ENCODE peak calls at places on chromosomes 13 and 19, in eight cellular contexts. U is tibial nerve, G is SK-N-SH, N is suprapubic skin, H is ovary, X is stomach, C is sigmoid colon, W is A549. I is an unnamed sample.

GRCh38 chr13:31930901-31931522 is 100.6 kb upstream of the FRY start:
- DNase-seq in U (no peak), G (no peak), N (no peak), H (no peak), X (no peak), C (no peak), W (no peak), I (no peak)

GRCh38 chr19:32407004-32407992 is 1.7 kb downstream of the DPY19L3 start:
- DNase-seq in U (no peak), G (peak), N (no peak), H (peak), X (peak), C (peak), W (no peak), I (peak)

GRCh38 chr13:40394304-40394983 is 272.0 kb downstream of the FOXO1 start:
- DNase-seq in U (no peak), G (no peak), N (no peak), H (no peak), X (no peak), C (no peak), W (no peak), I (no peak)

GRCh38 chr19:38735257-38735686 is 9.0 kb downstream of the CAPN12 start:
- DNase-seq in U (no peak), G (peak), N (no peak), H (no peak), X (peak), C (peak), W (peak), I (peak)

GRCh38 chr13:26888632-26889031 is 128.0 kb upstream of the GPR12 start:
- DNase-seq in U (no peak), G (no peak), N (no peak), H (no peak), X (no peak), C (no peak), W (no peak), I (no peak)

GRCh38 chr19:57583521-57584416 is at the start of gene ZIK1:
- DNase-seq in U (peak), G (peak), N (peak), H (peak), X (peak), C (peak), W (no peak), I (peak)

GRCh38 chr13:46006688-46007452 is 45.7 kb downstream of the ZC3H13 start:
- DNase-seq in U (no peak), G (no peak), N (no peak), H (no peak), X (no peak), C (no peak), W (no peak), I (no peak)

GRCh38 chr19:36051236-36051635 is 2.8 kb downstream of the THAP8 start:
- DNase-seq in U (no peak), G (no peak), N (no peak), H (no peak), X (no peak), C (no peak), W (no peak), I (no peak)

GRCh38 chr19:7400815-7401214 is 52.1 kb downstream of the ARHGEF18 start:
- DNase-seq in U (no peak), G (no peak), N (no peak), H (no peak), X (no peak), C (no peak), W (no peak), I (no peak)

GRCh38 chr19:39408392-39409206 is 2.0 kb downstream of the ZFP36 start:
- DNase-seq in U (peak), G (no peak), N (no peak), H (peak), X (no peak), C (peak), W (no peak), I (peak)

GRCh38 chr19:32676895-32677359 is 1.3 kb downstream of the RGS9BP start:
- DNase-seq in U (no peak), G (no peak), N (no peak), H (no peak), X (no peak), C (no peak), W (no peak), I (no peak)

GRCh38 chr13:20370815-20371421 is 138.8 kb upstream of the GJB6 start:
- DNase-seq in U (no peak), G (no peak), N (peak), H (no peak), X (no peak), C (no peak), W (no peak), I (no peak)

GRCh38 chr19:9847087-9847671 is 12.1 kb downstream of the PIN1 start:
- DNase-seq in U (no peak), G (peak), N (no peak), H (peak), X (peak), C (peak), W (peak), I (peak)

GRCh38 chr13:113065406-113066141 is 40.0 kb upstream of the F7 start:
- DNase-seq in U (no peak), G (no peak), N (no peak), H (no peak), X (no peak), C (no peak), W (no peak), I (no peak)

GRCh38 chr13:39263033-39263432 is 224.8 kb downstream of the NHLRC3 start:
- DNase-seq in U (peak), G (peak), N (no peak), H (no peak), X (peak), C (no peak), W (peak), I (peak)

GRCh38 chr13:75469087-75469486 is 12.9 kb downstream of the TBC1D4 start:
- DNase-seq in U (no peak), G (no peak), N (no peak), H (no peak), X (no peak), C (no peak), W (no peak), I (no peak)

GRCh38 chr13:35693142-35693784 is 216.8 kb upstream of the MAB21L1 start:
- DNase-seq in U (no peak), G (no peak), N (no peak), H (no peak), X (no peak), C (peak), W (no peak), I (no peak)

GRCh38 chr13:110442946-110443632 is 118.4 kb downstream of the RAB20 start:
- DNase-seq in U (no peak), G (no peak), N (no peak), H (no peak), X (no peak), C (no peak), W (no peak), I (no peak)

GRCh38 chr13:33615436-33615835 is 202.5 kb upstream of the RFC3 start:
- DNase-seq in U (no peak), G (peak), N (no peak), H (no peak), X (no peak), C (no peak), W (no peak), I (no peak)

GRCh38 chr19:11191934-11192333 is 5.4 kb downstream of the KANK2 start:
- DNase-seq in U (no peak), G (no peak), N (no peak), H (no peak), X (no peak), C (no peak), W (no peak), I (no peak)

GRCh38 chr19:11192957-11193939 is 4.1 kb downstream of the KANK2 start:
- DNase-seq in U (no peak), G (no peak), N (no peak), H (no peak), X (no peak), C (no peak), W (no peak), I (no peak)

GRCh38 chr19:11191273-11191755 is 6.0 kb downstream of the KANK2 start:
- DNase-seq in U (peak), G (peak), N (peak), H (peak), X (peak), C (peak), W (peak), I (peak)

GRCh38 chr19:11187409-11187808 is 9.9 kb downstream of the KANK2 start:
- DNase-seq in U (no peak), G (no peak), N (no peak), H (no peak), X (no peak), C (no peak), W (no peak), I (no peak)

DNA sequence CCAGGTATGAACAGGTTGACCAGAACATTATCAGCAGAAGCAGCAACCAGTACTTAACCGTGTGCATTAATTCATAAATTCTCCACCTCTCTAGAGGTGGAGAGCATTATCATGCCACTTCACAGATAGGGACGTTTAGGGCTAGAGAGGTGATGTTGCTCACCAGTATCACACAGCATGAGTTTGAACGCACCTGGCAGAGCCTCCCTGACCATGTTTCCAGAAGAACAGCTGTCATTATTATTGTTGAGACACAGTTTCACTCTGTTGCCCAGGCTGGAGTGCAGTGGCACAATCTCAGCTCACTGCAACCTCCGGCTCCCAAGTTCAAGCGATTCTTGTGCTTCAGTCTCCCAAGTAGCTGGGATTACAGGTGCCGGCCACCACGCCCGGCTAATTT is 6.8 kb downstream of the KANK2 start:
- DNase-seq in U (no peak), G (no peak), N (no peak), H (no peak), X (no peak), C (no peak), W (no peak), I (no peak)
- TF ChIP-seq EP300 in U (no peak), G (no peak), N (no peak), H (no peak), X (no peak), C (no peak), W (no peak), I (no peak)

GRCh38 chr19:44570984-44571684 is 41.7 kb upstream of the CEACAM20 start:
- DNase-seq in U (peak), G (peak), N (no peak), H (peak), X (peak), C (no peak), W (peak), I (peak)

GRCh38 chr19:44571830-44572661 is 41.3 kb upstream of the IGSF23 start:
- DNase-seq in U (no peak), G (no peak), N (no peak), H (no peak), X (no peak), C (no peak), W (no peak), I (no peak)

GRCh38 chr19:44570603-44570983 is 41.1 kb upstream of the CEACAM20 start:
- DNase-seq in U (no peak), G (no peak), N (no peak), H (no peak), X (no peak), C (no peak), W (no peak), I (no peak)

DNA sequence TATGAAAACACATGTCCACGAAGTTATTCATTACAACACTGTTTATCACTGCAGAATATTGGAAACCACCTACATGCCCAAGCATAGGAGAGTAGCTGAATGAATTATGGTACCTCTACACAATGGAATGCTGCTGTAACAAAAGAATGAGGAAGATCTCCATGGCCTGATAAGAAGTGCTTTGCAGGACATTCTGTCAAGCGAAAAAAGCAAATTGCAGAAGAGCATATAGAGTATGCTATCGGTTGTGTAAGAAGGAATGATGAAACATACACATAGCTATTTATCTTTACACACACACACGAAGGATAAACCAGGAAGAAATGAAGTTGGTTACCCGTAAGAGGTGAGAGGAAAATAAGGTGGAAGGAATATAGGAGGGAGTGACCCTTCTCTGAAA is 37.5 kb upstream of the CEACAM20 start:
- DNase-seq in U (no peak), G (no peak), N (no peak), H (no peak), X (no peak), C (no peak), W (no peak), I (no peak)
- H3K4me3 ChIP-seq in U (no peak), G (no peak), N (no peak), H (no peak), X (no peak), C (no peak), W (no peak), I (no peak)

DNA sequence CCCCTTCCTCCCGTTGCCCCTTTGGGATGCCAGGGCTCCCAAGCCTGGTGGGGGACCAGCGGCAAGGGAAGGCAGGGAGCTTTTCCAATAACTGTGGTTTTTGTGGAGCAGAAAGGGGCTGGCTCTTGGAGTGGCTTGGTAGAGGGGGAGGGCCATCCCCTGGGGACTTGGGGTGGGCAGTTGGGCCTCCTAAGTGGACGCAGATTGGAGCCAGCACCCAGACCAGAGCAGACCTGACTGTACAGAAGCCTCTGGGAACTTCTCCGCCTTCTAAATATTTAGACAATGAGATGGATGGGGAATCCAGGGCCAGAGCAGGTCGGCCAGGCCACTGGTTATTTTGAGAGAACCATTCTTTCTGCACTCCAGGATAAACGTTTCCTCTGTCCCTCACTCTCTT is 4.2 kb downstream of the PTGIR start:
- DNase-seq in U (no peak), G (peak), N (no peak), H (no peak), X (no peak), C (no peak), W (no peak), I (no peak)
- TF ChIP-seq EP300 in U (no peak), G (no peak), N (no peak), H (no peak), X (no peak), C (no peak), W (no peak), I (no peak)

GRCh38 chr19:46426506-46427162 is 2.1 kb downstream of the PNMA8C start:
- DNase-seq in U (peak), G (peak), N (no peak), H (peak), X (peak), C (peak), W (peak), I (peak)
- H3K4me3 ChIP-seq in U (peak), G (peak), N (peak), H (peak), X (peak), C (peak), W (peak), I (peak)

DNA sequence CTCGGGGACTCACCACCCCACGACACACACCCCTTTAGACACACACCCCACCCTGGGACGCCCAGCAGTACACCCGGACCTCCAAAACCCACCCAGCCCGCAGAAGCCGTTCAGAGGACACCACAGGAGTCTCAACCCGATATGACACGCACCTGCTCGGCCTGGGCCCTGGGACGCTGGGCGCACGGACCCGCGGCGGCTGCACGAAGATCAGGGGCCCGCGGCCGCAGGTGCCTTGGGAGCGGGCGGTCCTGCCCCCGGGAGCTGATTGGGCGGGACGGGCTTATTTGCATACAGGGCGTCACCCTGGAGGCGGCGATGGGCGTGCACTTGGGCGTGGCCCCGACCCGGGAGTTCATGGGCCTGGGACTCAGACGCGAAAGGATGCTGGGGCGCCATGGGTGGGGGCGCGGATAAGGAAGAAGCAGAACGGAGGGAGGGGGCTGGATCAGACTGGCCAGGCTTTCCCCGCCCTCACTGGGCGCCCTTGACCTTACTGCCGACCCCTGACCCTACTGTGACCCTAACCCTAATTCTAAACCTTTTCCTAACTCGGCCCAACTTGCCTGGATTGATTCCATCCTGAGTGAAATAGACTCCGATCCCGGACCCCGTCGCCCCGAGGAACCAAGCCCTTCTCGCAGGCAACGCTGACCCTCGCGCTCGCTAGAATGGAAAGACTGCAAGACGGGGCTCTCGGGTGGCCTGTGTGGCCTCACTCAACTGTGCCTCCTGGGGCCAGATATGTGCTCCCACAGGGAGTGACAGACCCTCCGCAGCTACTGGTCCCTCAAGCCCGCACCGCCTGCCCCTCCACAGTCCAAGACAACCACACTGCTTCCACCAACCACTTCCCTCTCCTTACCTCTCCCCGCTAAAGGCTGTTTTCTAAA is at the start of gene MEF2B:
- DNase-seq in U (peak), G (peak), N (peak), H (peak), X (peak), C (no peak), W (no peak), I (peak)
- TF ChIP-seq EP300 in U (no peak), G (no peak), N (no peak), H (no peak), X (no peak), C (no peak), W (no peak), I (no peak)

DNA sequence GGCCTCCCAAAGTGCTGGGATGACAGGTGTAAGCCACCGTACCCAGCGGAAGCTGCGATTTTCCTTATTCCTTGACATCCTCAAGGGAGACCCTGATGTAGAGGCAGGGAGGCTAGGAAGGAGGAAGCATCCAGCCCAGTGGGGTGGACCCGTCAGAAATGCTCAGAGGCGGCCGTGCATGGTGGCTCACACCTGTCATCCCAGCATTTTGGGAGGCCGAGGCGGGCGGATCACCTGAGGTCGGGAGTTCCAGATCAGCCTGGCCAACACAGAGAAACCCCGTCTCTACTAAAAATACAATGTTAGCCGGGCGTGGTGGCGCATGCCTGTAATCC is 11.6 kb downstream of the GZMM start:
- DNase-seq in U (no peak), G (no peak), N (no peak), H (no peak), X (no peak), C (no peak), W (no peak), I (no peak)
- H3K4me3 ChIP-seq in U (no peak), G (no peak), N (no peak), H (no peak), X (no peak), C (no peak), W (no peak), I (no peak)

GRCh38 chr19:43675269-43675879 is 5.4 kb upstream of the PLAUR start:
- DNase-seq in U (no peak), G (no peak), N (peak), H (no peak), X (peak), C (no peak), W (peak), I (peak)
- TF ChIP-seq EP300 in U (no peak), G (no peak), N (no peak), H (no peak), X (no peak), C (no peak), W (no peak), I (no peak)

I was measured in transverse colon.